ENCODE peak calls at places on chromosomes 13 and 19, in four cellular contexts. V, D, E and X are unnamed samples.

GRCh38 chr13:36059366-36059765 is 71.8 kb downstream of the DCLK1 start:
- DNase-seq in D (no peak), V (no peak), E (no peak), X (no peak)

GRCh38 chr19:29855087-29855486 is 43.3 kb downstream of the CCNE1 start:
- DNase-seq in V (no peak), E (no peak), D (no peak), X (no peak)

GRCh38 chr19:47296036-47296435 is 13.6 kb upstream of the C5AR1 start:
- DNase-seq in E (peak; percentile 65), D (peak; percentile 52), V (peak; percentile 74), X (peak; percentile 53)

GRCh38 chr13:40149611-40150283 is 494.3 kb downstream of the COG6 start:
- DNase-seq in D (peak; percentile 7), V (peak; percentile 39), E (no peak), X (peak; percentile 66)

GRCh38 chr13:113992276-113993005 is 18.6 kb upstream of the C13orf46 start:
- DNase-seq in V (no peak), D (no peak), E (no peak), X (no peak)

GRCh38 chr13:43205421-43205820 is 182.0 kb downstream of the DNAJC15 start:
- DNase-seq in E (no peak), V (no peak), D (no peak), X (no peak)

GRCh38 chr13:61286148-61286745 is 129.4 kb downstream of the PCDH20 start:
- DNase-seq in D (no peak), V (no peak), E (no peak), X (no peak)

GRCh38 chr13:26919311-26919710 is 158.7 kb upstream of the GPR12 start:
- DNase-seq in D (no peak), V (no peak), E (no peak), X (no peak)

GRCh38 chr19:16516381-16516780 is 20.2 kb downstream of the C19orf44 start:
- DNase-seq in D (no peak), E (no peak), V (no peak), X (no peak)

GRCh38 chr13:43573787-43574562 is 212.8 kb downstream of the ENOX1 start:
- DNase-seq in E (no peak), D (no peak), V (no peak), X (no peak)

GRCh38 chr19:35061583-35062373 is 20.3 kb downstream of the HPN start:
- DNase-seq in E (no peak), V (no peak), D (no peak), X (no peak)

GRCh38 chr19:48123907-48124675 is 13.5 kb upstream of the PLA2G4C start:
- DNase-seq in D (no peak), V (no peak), E (no peak), X (no peak)